ENCODE peak calls at places on chromosomes 2 and 18, in nine cellular contexts. C, K, N, Z, D, Q, P, X and A are unnamed samples. For H3K36me3, the result is how much of the 10 kb centered on the place peaks cover.

GRCh38 chr2:190791347-190791982 is 89.2 kb upstream of the GLS start:
- DNase-seq in C (no peak), K (peak), N (peak), Z (no peak), D (no peak), Q (no peak), P (peak), X (no peak), A (peak)

GRCh38 chr2:183530333-183530901 is 406.2 kb downstream of the NUP35 start:
- DNase-seq in C (no peak), K (no peak), N (no peak), Z (no peak), D (no peak), Q (no peak), P (no peak), X (peak), A (no peak)

GRCh38 chr2:5660591-5660990 is 31.6 kb upstream of the SOX11 start:
- DNase-seq in C (no peak), K (no peak), N (no peak), Z (no peak), D (no peak), Q (no peak), P (no peak), X (no peak), A (no peak)

GRCh38 chr2:232839680-232840079 is 30.4 kb upstream of the SNORC start:
- DNase-seq in C (no peak), K (peak), N (no peak), Z (no peak), D (peak), Q (no peak), P (no peak), X (no peak), A (no peak)

GRCh38 chr2:128457006-128457604 is 138.4 kb upstream of the HS6ST1 start:
- DNase-seq in C (no peak), K (no peak), N (peak), Z (peak), D (peak), Q (no peak), P (no peak), X (no peak), A (no peak)

GRCh38 chr2:118059919-118060478 is 28.3 kb upstream of the INSIG2 start:
- DNase-seq in C (peak), K (no peak), N (no peak), Z (no peak), D (no peak), Q (no peak), P (peak), X (peak), A (peak)

GRCh38 chr18:48543228-48543627 is 4.4 kb downstream of the CTIF start:
- DNase-seq in C (no peak), K (no peak), N (peak), Z (peak), D (no peak), Q (peak), P (no peak), X (no peak), A (no peak)

GRCh38 chr2:4516362-4516761 is 813.0 kb downstream of the DCDC2C start:
- DNase-seq in C (no peak), K (no peak), N (no peak), Z (no peak), D (no peak), Q (no peak), P (no peak), X (no peak), A (no peak)

GRCh38 chr2:71716697-71717624 is 263.6 kb downstream of the DYSF start:
- DNase-seq in C (no peak), K (peak), N (peak), Z (no peak), D (peak), Q (no peak), P (peak), X (no peak), A (peak)

GRCh38 chr2:154698238-154698788 is at the start of gene KCNJ3:
- DNase-seq in C (no peak), K (no peak), N (peak), Z (peak), D (no peak), Q (no peak), P (no peak), X (no peak), A (no peak)

GRCh38 chr2:134371041-134371440 is 117.2 kb downstream of the MGAT5 start:
- DNase-seq in C (no peak), K (no peak), N (no peak), Z (no peak), D (no peak), Q (no peak), P (no peak), X (no peak), A (peak)

GRCh38 chr18:79010802-79011201 is 31.2 kb downstream of the SALL3 start:
- DNase-seq in C (no peak), K (no peak), N (no peak), Z (no peak), D (no peak), Q (no peak), P (no peak), X (no peak), A (no peak)

GRCh38 chr2:133919285-133919684 is 334.6 kb upstream of the MGAT5 start:
- DNase-seq in C (no peak), K (no peak), N (no peak), Z (no peak), D (no peak), Q (no peak), P (no peak), X (no peak), A (no peak)

GRCh38 chr2:151793123-151793522 is 35.1 kb downstream of the ARL5A start:
- DNase-seq in C (no peak), K (no peak), N (no peak), Z (no peak), D (no peak), Q (no peak), P (no peak), X (no peak), A (no peak)

GRCh38 chr2:193270816-193271215 is 1076.1 kb upstream of the TMEFF2 start:
- DNase-seq in C (no peak), K (no peak), N (no peak), Z (no peak), D (no peak), Q (no peak), P (no peak), X (no peak), A (no peak)

GRCh38 chr18:32769242-32770180 is 3.3 kb downstream of the KLHL14 start:
- DNase-seq in C (peak), K (no peak), N (peak), Z (peak), D (peak), Q (peak), P (no peak), X (peak), A (no peak)

GRCh38 chr18:51275712-51276473 is 78.4 kb upstream of the MEX3C start:
- DNase-seq in C (no peak), K (peak), N (peak), Z (no peak), D (no peak), Q (no peak), P (no peak), X (no peak), A (no peak)

GRCh38 chr2:50851891-50852290 is 180.0 kb downstream of the NRXN1 start:
- DNase-seq in C (no peak), K (no peak), N (no peak), Z (no peak), D (no peak), Q (no peak), P (no peak), X (no peak), A (no peak)

GRCh38 chr2:164458801-164459200 is 162.5 kb downstream of the GRB14 start:
- DNase-seq in C (no peak), K (no peak), N (peak), Z (peak), D (no peak), Q (no peak), P (no peak), X (no peak), A (no peak)

GRCh38 chr2:73938761-73939352 is 12.2 kb downstream of the DGUOK start:
- DNase-seq in C (no peak), K (no peak), N (no peak), Z (no peak), D (no peak), Q (no peak), P (peak), X (no peak), A (peak)

GRCh38 chr2:173770936-173771678 is 194.1 kb downstream of the SP3 start:
- DNase-seq in C (no peak), K (no peak), N (peak), Z (no peak), D (no peak), Q (peak), P (no peak), X (no peak), A (no peak)

GRCh38 chr2:45909677-45910191 is 258.3 kb downstream of the PRKCE start:
- DNase-seq in C (peak), K (no peak), N (no peak), Z (no peak), D (peak), Q (no peak), P (no peak), X (no peak), A (no peak)

GRCh38 chr2:98870516-98871158 is 65.4 kb downstream of the CRACDL start:
- DNase-seq in C (no peak), K (no peak), N (peak), Z (peak), D (no peak), Q (peak), P (no peak), X (no peak), A (no peak)

GRCh38 chr2:8719528-8719927 is 37.7 kb downstream of the ID2 start:
- DNase-seq in C (no peak), K (no peak), N (no peak), Z (no peak), D (no peak), Q (no peak), P (no peak), X (no peak), A (no peak)

GRCh38 chr2:165898381-165898780 is 55.2 kb downstream of the TTC21B start:
- DNase-seq in C (no peak), K (no peak), N (no peak), Z (no peak), D (no peak), Q (no peak), P (no peak), X (no peak), A (peak)

GRCh38 chr2:147045113-147045512 is 799.7 kb upstream of the ACVR2A start:
- DNase-seq in C (peak), K (no peak), N (peak), Z (peak), D (peak), Q (peak), P (peak), X (peak), A (no peak)

GRCh38 chr2:230941202-230942180 is 16.4 kb upstream of the GPR55 start:
- DNase-seq in C (no peak), K (no peak), N (peak), Z (no peak), D (no peak), Q (no peak), P (no peak), X (no peak), A (no peak)

GRCh38 chr2:235215248-235215647 is 263.4 kb downstream of the SH3BP4 start:
- DNase-seq in C (no peak), K (no peak), N (no peak), Z (no peak), D (no peak), Q (no peak), P (no peak), X (no peak), A (no peak)

GRCh38 chr2:70143314-70144150 is 47.3 kb downstream of the C2orf42 start:
- DNase-seq in C (no peak), K (no peak), N (peak), Z (peak), D (peak), Q (peak), P (peak), X (no peak), A (no peak)

GRCh38 chr2:27799646-27800010 is 28.1 kb downstream of the MRPL33 start:
- DNase-seq in C (no peak), K (no peak), N (no peak), Z (no peak), D (no peak), Q (no peak), P (no peak), X (no peak), A (no peak)

GRCh38 chr2:88307817-88308216 is 137.7 kb downstream of the THNSL2 start:
- DNase-seq in C (peak), K (no peak), N (peak), Z (peak), D (no peak), Q (peak), P (no peak), X (no peak), A (no peak)

GRCh38 chr2:61853086-61853847 is 593 bp downstream of the FAM161A start:
- DNase-seq in C (peak), K (no peak), N (no peak), Z (peak), D (peak), Q (peak), P (peak), X (no peak), A (no peak)

GRCh38 chr2:144048631-144049060 is 471.3 kb downstream of the ZEB2 start:
- DNase-seq in C (no peak), K (no peak), N (no peak), Z (no peak), D (no peak), Q (no peak), P (no peak), X (no peak), A (no peak)

GRCh38 chr18:48365965-48366364 is 43.2 kb downstream of the ZBTB7C start:
- DNase-seq in C (no peak), K (no peak), N (no peak), Z (no peak), D (no peak), Q (no peak), P (no peak), X (no peak), A (no peak)

GRCh38 chr2:182445566-182445965 is 18.7 kb upstream of the PDE1A start:
- DNase-seq in C (no peak), K (no peak), N (no peak), Z (no peak), D (no peak), Q (no peak), P (no peak), X (no peak), A (no peak)

GRCh38 chr2:85600951-85601770 is 1.3 kb downstream of the TMEM150A start:
- DNase-seq in C (no peak), K (no peak), N (peak), Z (no peak), D (no peak), Q (no peak), P (no peak), X (no peak), A (no peak)

GRCh38 chr2:85601771-85602475 is 575 bp downstream of the TMEM150A start:
- DNase-seq in C (no peak), K (peak), N (no peak), Z (peak), D (peak), Q (peak), P (no peak), X (no peak), A (no peak)

GRCh38 chr2:85600235-85600575 is 2.3 kb downstream of the TMEM150A start:
- DNase-seq in C (no peak), K (no peak), N (no peak), Z (no peak), D (no peak), Q (no peak), P (no peak), X (no peak), A (no peak)

GRCh38 chr2:85604568-85605339 is 2.3 kb upstream of the TMEM150A start:
- DNase-seq in C (no peak), K (no peak), N (peak), Z (no peak), D (no peak), Q (no peak), P (no peak), X (no peak), A (no peak)

DNA sequence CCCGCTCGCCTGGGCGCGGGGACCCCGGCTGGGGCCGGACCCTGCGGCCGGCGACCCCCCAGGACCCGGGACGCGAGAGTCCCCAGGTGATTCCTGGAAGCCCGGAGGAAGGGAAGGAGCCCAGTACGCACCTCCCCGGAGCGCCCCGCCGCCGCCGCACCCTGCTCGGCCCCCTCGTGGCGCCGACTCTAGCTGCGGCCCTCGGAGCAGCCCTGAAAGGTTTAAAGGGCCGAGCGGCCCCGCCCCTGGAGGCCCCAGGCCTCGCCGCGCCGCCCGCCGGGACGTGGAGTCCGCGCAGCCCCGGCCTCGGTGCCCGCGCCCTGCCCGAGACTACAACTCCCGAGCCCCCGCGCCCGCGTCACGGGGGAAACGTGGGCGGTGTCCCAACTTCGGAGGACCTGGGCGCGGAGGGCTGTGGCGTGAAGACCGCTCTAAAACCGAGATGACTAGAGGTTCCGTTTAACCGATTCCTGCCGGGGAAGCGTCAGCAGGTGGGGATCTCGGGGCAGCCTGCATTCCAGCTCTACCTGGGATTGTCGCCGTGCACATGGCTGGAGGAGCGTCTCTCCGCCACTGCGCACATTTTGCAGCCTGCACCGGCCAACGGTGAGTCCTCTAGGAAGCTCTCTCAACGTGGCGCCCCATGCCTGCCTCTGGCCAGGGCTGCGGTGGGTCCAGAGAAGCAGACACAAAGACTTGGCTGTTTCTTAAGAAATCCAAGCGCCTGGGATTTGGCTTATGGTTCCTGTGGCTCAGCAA is at the start of gene TMEM150A:
- DNase-seq in C (peak), K (peak), N (peak), Z (peak), D (peak), Q (peak), P (peak), X (peak), A (no peak)
- TF ChIP-seq CTCF in C (peak), K (peak), N (peak), Z (peak), D (peak), Q (peak), P (no peak), X (peak), A (peak)

GRCh38 chr2:180979935-180980184 is 545 bp upstream of the UBE2E3 start:
- DNase-seq in C (no peak), K (no peak), N (no peak), Z (no peak), D (no peak), Q (no peak), P (no peak), X (no peak), A (no peak)
- H3K4me3 ChIP-seq in C (peak), K (peak), N (peak), Z (peak), D (peak), Q (peak), P (peak), X (peak), A (peak)

GRCh38 chr2:161369311-161369710 is 46.8 kb upstream of the TBR1 start:
- DNase-seq in C (no peak), K (no peak), N (no peak), Z (peak), D (no peak), Q (no peak), P (no peak), X (no peak), A (no peak)
- H3K36me3 ChIP-seq in C (half or more), K (under half), N (under half), Z (under half), D (under half), Q (under half), P (under half), X (under half), A (under half)

GRCh38 chr2:208653383-208653782 is 246.8 kb downstream of the PTH2R start:
- DNase-seq in C (no peak), K (no peak), N (no peak), Z (no peak), D (no peak), Q (no peak), P (no peak), X (no peak), A (no peak)

DNA sequence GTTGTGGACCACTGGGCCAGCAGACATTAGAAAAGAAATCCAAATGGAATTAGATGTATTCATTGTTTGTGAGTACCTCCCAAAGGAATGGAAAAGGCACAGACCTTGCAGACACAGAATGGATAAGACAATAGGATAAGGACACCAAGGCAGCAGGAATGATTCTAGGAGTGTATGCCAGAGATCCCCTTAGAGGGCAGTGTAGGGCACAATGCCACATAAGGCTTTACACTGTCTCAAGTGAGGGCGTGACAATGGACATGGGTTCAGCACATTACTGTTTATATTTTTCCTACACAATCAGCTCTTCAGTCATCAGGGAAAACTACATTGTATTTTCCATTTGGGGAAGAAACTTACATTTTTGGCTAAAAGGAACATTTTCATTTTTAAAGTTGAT is 250.9 kb downstream of the PTH2R start:
- DNase-seq in C (no peak), K (no peak), N (no peak), Z (peak), D (no peak), Q (peak), P (no peak), X (no peak), A (no peak)
- TF ChIP-seq CTCF in C (peak), K (no peak), N (peak), Z (peak), D (peak), Q (peak), P (no peak), X (no peak), A (no peak)

DNA sequence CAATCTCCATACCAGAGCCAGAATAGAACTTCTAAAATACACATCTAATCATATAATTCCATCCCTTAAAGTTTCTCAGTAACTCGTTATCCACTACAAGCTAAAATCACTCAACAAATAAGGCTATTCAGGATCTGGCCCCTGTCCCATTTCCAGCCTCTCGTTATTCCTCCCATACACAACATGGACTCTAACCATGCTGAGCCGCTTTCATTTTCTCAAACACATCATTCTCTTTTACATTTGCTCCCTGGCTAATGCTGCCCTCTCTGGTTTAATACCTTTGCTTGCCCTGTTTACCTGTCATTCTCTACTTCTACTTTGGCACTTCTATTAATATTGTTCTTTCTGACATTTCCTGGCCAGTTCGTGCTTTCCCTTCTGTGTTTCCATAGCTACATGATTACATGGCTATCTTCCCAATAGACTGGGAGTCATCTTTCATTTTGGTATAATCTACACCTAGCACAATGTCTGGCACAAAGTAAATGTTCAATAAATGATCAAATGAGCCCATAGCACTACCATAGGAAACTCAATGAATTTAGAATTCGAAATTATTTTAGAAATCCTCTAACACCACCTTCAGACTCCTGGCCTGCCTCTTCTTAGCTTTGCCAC is 163.6 kb upstream of the VRK2 start:
- DNase-seq in C (no peak), K (no peak), N (no peak), Z (no peak), D (peak), Q (no peak), P (no peak), X (no peak), A (no peak)
- H3K4me3 ChIP-seq in C (no peak), K (no peak), N (no peak), Z (no peak), D (no peak), Q (no peak), P (no peak), X (no peak), A (no peak)